ENCODE peak calls at places on chromosomes 13 and 19, in ten cellular contexts. D is tibial nerve, R is H1, L is ovary, E is K562, O is A549, S is stomach, J is uterus, H is breast epithelium, Y is lower leg skin. G is an unnamed sample.

GRCh38 chr19:13908674-13909073 is 2.7 kb downstream of the CC2D1A start:
- DNase-seq in D (no peak), R (no peak), L (no peak), E (no peak), O (no peak), S (no peak), J (no peak), H (no peak), Y (no peak), G (no peak)

GRCh38 chr13:40611635-40612422 is 54.6 kb downstream of the FOXO1 start:
- DNase-seq in D (no peak), R (no peak), L (no peak), E (no peak), O (no peak), S (no peak), J (no peak), H (no peak), Y (no peak), G (no peak)

GRCh38 chr19:50505856-50506611 is 5.0 kb downstream of the JOSD2 start:
- DNase-seq in D (no peak), R (no peak), L (no peak), E (no peak), O (no peak), S (no peak), J (no peak), H (no peak), Y (no peak), G (peak; percentile 67)

GRCh38 chr13:42328672-42329071 is 56.7 kb downstream of the AKAP11 start:
- DNase-seq in D (no peak), R (no peak), L (no peak), E (no peak), O (no peak), S (no peak), J (no peak), H (no peak), Y (no peak), G (no peak)

GRCh38 chr19:45630463-45630862 is 8.7 kb downstream of the EML2 start:
- DNase-seq in D (no peak), R (no peak), L (no peak), E (no peak), O (peak; percentile 84), S (no peak), J (no peak), H (no peak), Y (no peak), G (no peak)

GRCh38 chr19:51531349-51532315 is at the start of gene SIGLEC6:
- DNase-seq in D (peak; percentile 17), R (no peak), L (no peak), E (no peak), O (no peak), S (peak; percentile 37), J (no peak), H (no peak), Y (peak; percentile 49), G (peak; percentile 90)

GRCh38 chr19:491146-491741 is 5.0 kb upstream of the MADCAM1 start:
- DNase-seq in D (no peak), R (no peak), L (no peak), E (peak; percentile 79), O (no peak), S (no peak), J (no peak), H (no peak), Y (no peak), G (peak; percentile 80)

GRCh38 chr19:32351807-32352630 is 6.6 kb downstream of the ZNF507 start:
- DNase-seq in D (no peak), R (no peak), L (no peak), E (no peak), O (no peak), S (no peak), J (no peak), H (no peak), Y (no peak), G (no peak)

GRCh38 chr19:44499559-44499958 is 763 bp downstream of the ZNF180 start:
- DNase-seq in D (no peak), R (peak; percentile 9), L (no peak), E (no peak), O (no peak), S (no peak), J (no peak), H (no peak), Y (no peak), G (no peak)

GRCh38 chr13:96946709-96947311 is 47.5 kb downstream of the OXGR1 start:
- DNase-seq in D (no peak), R (no peak), L (no peak), E (no peak), O (no peak), S (peak; percentile 53), J (no peak), H (no peak), Y (no peak), G (no peak)

GRCh38 chr13:25783480-25784081 is 268.2 kb downstream of the SHISA2 start:
- DNase-seq in D (no peak), R (no peak), L (no peak), E (no peak), O (no peak), S (no peak), J (no peak), H (no peak), Y (no peak), G (no peak)

GRCh38 chr19:12527034-12527836 is 24.0 kb downstream of the ZNF564 start:
- DNase-seq in D (no peak), R (no peak), L (no peak), E (no peak), O (peak; percentile 62), S (no peak), J (no peak), H (no peak), Y (no peak), G (no peak)

GRCh38 chr19:5154129-5154798 is 185.4 kb downstream of the KDM4B start:
- DNase-seq in D (no peak), R (no peak), L (peak; percentile 30), E (peak; percentile 79), O (peak; percentile 26), S (peak; percentile 52), J (peak; percentile 26), H (no peak), Y (no peak), G (peak; percentile 82)

GRCh38 chr19:45152504-45153338 is 8.1 kb downstream of the NKPD1 start:
- DNase-seq in D (no peak), R (no peak), L (peak; percentile 48), E (no peak), O (no peak), S (peak; percentile 58), J (no peak), H (no peak), Y (no peak), G (peak; percentile 84)

GRCh38 chr19:33394723-33395560 is 21.4 kb downstream of the CEBPG start:
- DNase-seq in D (no peak), R (no peak), L (peak; percentile 15), E (no peak), O (no peak), S (no peak), J (no peak), H (peak; percentile 22), Y (no peak), G (peak; percentile 74)

GRCh38 chr13:51910508-51910907 is 48.7 kb downstream of the CCDC70 start:
- DNase-seq in D (no peak), R (no peak), L (no peak), E (no peak), O (no peak), S (no peak), J (no peak), H (no peak), Y (no peak), G (no peak)

GRCh38 chr13:99505814-99506269 is 4.6 kb downstream of the TM9SF2 start:
- DNase-seq in D (no peak), R (no peak), L (no peak), E (no peak), O (peak; percentile 3), S (no peak), J (no peak), H (no peak), Y (no peak), G (no peak)
- TF ChIP-seq POLR2A in D (no peak), R (no peak), L (no peak), E (no peak), O (no peak), S (no peak), J (no peak), H (no peak), Y (no peak), G (no peak)

DNA sequence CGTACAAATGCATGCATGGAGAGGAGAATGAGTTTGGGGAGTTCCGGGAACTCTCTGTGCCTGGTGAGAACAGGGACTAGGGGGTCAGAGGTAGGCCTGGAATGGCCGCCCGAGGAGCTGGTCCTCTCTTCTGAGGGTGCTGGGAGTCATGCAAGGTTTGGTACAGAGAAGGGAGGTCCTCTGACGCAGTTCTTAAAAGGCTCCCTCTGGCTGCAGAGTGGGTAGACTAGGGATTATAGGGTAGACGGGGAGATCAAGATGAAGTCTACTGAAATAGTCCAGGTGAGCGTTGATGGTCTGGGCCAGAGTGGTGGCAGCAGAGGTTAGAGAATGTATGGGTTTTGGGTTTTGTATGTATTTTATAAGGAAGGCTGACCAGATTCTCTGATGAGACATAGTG is 796 bp downstream of the ZNF304 start:
- DNase-seq in D (no peak), R (no peak), L (no peak), E (peak; percentile 17), O (no peak), S (no peak), J (no peak), H (no peak), Y (no peak), G (no peak)
- TF ChIP-seq CTCF in D (no peak), R (no peak), L (no peak), E (no peak), O (no peak), S (no peak), J (no peak), H (no peak), Y (no peak), G (no peak)

DNA sequence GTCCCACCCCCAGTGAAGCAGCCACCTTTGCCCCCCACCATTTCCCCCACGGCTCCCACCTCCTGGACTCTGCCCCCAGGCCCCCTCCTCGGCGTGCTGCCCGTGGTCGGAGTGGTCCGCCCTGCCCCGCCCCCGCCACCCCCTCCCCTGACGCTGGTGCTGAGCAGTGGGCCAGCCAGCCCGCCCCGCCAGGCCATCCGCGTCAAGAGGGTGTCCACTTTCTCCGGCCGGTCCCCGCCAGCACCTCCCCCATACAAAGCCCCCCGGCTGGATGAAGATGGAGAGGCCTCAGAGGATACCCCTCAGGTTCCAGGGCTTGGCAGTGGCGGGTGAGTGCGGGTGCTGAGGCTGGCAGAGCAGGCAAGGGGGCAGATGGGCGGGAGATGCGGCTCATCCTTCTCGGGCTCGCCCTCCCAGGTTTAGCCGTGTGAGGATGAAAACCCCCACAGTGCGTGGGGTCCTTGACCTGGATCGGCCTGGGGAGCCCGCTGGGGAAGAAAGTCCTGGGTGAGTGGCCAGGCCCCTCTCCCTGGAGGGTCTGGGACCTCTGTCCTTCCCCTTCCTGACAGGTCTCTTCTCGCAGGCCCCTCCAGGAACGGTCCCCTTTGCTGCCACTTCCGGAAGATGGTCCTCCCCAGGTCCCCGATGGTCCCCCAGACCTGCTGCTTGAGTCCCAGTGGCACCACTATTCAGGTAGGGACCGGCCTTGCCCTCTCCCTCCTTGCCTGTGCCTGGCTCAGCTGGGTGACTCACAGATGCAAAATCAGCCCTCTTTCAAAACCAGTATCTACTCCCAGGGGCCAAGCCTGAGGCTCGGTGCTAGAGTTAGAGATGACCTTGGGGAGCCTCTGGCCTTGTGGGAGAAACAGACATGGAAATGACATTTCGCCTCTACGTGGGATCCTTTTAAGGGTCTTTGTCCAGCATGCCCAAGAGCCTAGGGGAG is 8.8 kb downstream of the IGFLR1 start:
- DNase-seq in D (no peak), R (no peak), L (no peak), E (no peak), O (no peak), S (no peak), J (peak; percentile 18), H (no peak), Y (no peak), G (no peak)
- TF ChIP-seq POLR2A in D (no peak), R (no peak), L (no peak), E (no peak), O (no peak), S (no peak), J (no peak), H (no peak), Y (no peak), G (no peak)

GRCh38 chr13:23628250-23628649 is 58.0 kb downstream of the TNFRSF19 start:
- DNase-seq in D (no peak), R (no peak), L (no peak), E (no peak), O (no peak), S (no peak), J (no peak), H (no peak), Y (no peak), G (no peak)
- TF ChIP-seq CTCF in D (no peak), R (peak; percentile 21), L (no peak), E (no peak), O (no peak), S (no peak), J (no peak), H (no peak), Y (no peak), G (no peak)